ENCODE peak calls at places on chromosomes 5 and 9, in four cellular contexts. One of them, this sample, is unnamed.

GRCh38 chr9:122180633-122181032 is 20.9 kb downstream of the MORN5 start:
- DNase-seq in GM12865: no peak
- DNase-seq in foreskin fibroblast: peak
- DNase-seq in right atrium auricular region: no peak
- DNase-seq in this sample: peak

GRCh38 chr9:133107245-133107722 is 13.8 kb downstream of the RALGDS start:
- DNase-seq in foreskin fibroblast: no peak
- DNase-seq in GM12865: no peak
- DNase-seq in right atrium auricular region: no peak
- DNase-seq in this sample: no peak

GRCh38 chr5:102670224-102670836 is 84.8 kb upstream of the PAM start:
- DNase-seq in foreskin fibroblast: no peak
- DNase-seq in right atrium auricular region: no peak
- DNase-seq in GM12865: no peak
- DNase-seq in this sample: no peak

GRCh38 chr9:86202338-86202882 is 57.0 kb downstream of the C9orf153 start:
- DNase-seq in foreskin fibroblast: peak
- DNase-seq in GM12865: peak
- DNase-seq in right atrium auricular region: no peak
- DNase-seq in this sample: peak

GRCh38 chr9:94920439-94920951 is 194.0 kb downstream of the AOPEP start:
- DNase-seq in GM12865: no peak
- DNase-seq in foreskin fibroblast: peak
- DNase-seq in right atrium auricular region: peak
- DNase-seq in this sample: no peak

GRCh38 chr9:126428524-126429175 is 102.0 kb downstream of the MVB12B start:
- DNase-seq in foreskin fibroblast: no peak
- DNase-seq in GM12865: no peak
- DNase-seq in right atrium auricular region: no peak
- DNase-seq in this sample: no peak

GRCh38 chr5:138955013-138955660 is 80.0 kb upstream of the LRRTM2 start:
- DNase-seq in GM12865: no peak
- DNase-seq in right atrium auricular region: no peak
- DNase-seq in foreskin fibroblast: no peak
- DNase-seq in this sample: no peak

GRCh38 chr9:5628183-5628529 is 751 bp upstream of the RIC1 start:
- DNase-seq in right atrium auricular region: no peak
- DNase-seq in foreskin fibroblast: no peak
- DNase-seq in GM12865: no peak
- DNase-seq in this sample: no peak

GRCh38 chr5:149517461-149518122 is 33.6 kb downstream of the CSNK1A1 start:
- DNase-seq in right atrium auricular region: no peak
- DNase-seq in GM12865: no peak
- DNase-seq in foreskin fibroblast: no peak
- DNase-seq in this sample: no peak

GRCh38 chr5:174720612-174721521 is 3.5 kb upstream of the MSX2 start:
- DNase-seq in right atrium auricular region: no peak
- DNase-seq in GM12865: no peak
- DNase-seq in foreskin fibroblast: no peak
- DNase-seq in this sample: no peak

GRCh38 chr5:158489207-158489532 is 610.5 kb downstream of the EBF1 start:
- DNase-seq in right atrium auricular region: no peak
- DNase-seq in GM12865: no peak
- DNase-seq in foreskin fibroblast: no peak
- DNase-seq in this sample: no peak

GRCh38 chr5:9898319-9898718 is 268.2 kb upstream of the TAS2R1 start:
- DNase-seq in foreskin fibroblast: peak
- DNase-seq in GM12865: peak
- DNase-seq in right atrium auricular region: no peak
- DNase-seq in this sample: no peak

GRCh38 chr5:149771216-149771973 is 41.3 kb downstream of the PPARGC1B start:
- DNase-seq in GM12865: no peak
- DNase-seq in right atrium auricular region: no peak
- DNase-seq in foreskin fibroblast: no peak
- DNase-seq in this sample: no peak

DNA sequence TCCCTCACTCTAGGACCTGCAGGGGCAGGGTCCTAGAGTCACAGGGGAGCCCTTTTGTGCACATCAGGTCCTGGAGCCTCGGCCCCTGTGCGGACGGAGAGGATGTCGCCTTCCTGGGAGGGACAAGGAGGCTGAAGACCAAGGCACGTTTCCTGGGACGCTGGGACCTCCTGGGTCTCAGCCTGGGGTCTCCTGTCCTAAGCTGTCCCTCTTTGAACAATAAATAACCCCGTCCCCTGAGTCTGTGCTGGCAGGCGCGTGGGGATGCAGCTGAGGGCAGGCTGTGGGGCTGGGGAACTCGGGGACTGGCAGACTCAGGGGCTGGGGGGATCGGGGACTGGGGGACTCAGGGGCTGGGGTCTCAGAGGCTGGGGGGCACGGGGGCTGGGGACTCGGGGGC is 31.1 kb downstream of the PAEP start:
- DNase-seq in GM12865: no peak
- DNase-seq in foreskin fibroblast: no peak
- DNase-seq in right atrium auricular region: no peak
- DNase-seq in this sample: no peak
- TF ChIP-seq CTCF in GM12865: no peak
- TF ChIP-seq CTCF in foreskin fibroblast: no peak
- TF ChIP-seq CTCF in right atrium auricular region: no peak
- TF ChIP-seq CTCF in this sample: no peak

GRCh38 chr5:225334-225733 is 7.2 kb downstream of the SDHA start:
- DNase-seq in right atrium auricular region: no peak
- DNase-seq in GM12865: no peak
- DNase-seq in foreskin fibroblast: no peak
- DNase-seq in this sample: no peak

GRCh38 chr5:220008-220407 is 1.9 kb downstream of the SDHA start:
- DNase-seq in GM12865: peak
- DNase-seq in right atrium auricular region: no peak
- DNase-seq in foreskin fibroblast: no peak
- DNase-seq in this sample: no peak

GRCh38 chr5:219492-219891 is 1.4 kb downstream of the SDHA start:
- DNase-seq in GM12865: peak
- DNase-seq in right atrium auricular region: no peak
- DNase-seq in foreskin fibroblast: peak
- DNase-seq in this sample: peak

GRCh38 chr5:228886-229285 is 10.8 kb downstream of the SDHA start:
- DNase-seq in foreskin fibroblast: no peak
- DNase-seq in GM12865: no peak
- DNase-seq in right atrium auricular region: no peak
- DNase-seq in this sample: no peak

DNA sequence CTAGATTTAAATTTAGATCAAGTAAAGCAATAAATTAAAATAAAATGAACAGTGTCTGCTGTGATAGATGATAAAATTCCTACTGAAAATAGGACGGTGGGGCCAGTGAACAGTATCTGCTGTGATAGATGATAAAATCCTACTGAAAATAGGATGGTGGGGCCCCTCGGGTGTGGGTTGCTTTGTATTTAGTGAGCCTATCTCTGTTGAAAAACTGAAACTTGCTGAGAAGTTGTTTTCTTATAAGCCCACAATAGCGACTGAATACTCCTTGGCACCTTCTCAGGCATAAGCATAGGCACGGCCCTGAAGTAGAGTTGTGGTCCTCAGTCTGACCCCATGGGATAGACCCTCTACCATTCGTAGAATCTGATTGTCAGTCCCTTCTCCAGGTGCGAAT is 5.7 kb downstream of the SDHA start:
- DNase-seq in right atrium auricular region: no peak
- DNase-seq in foreskin fibroblast: no peak
- DNase-seq in GM12865: no peak
- DNase-seq in this sample: no peak
- H3K4me3 ChIP-seq in right atrium auricular region: no peak
- H3K4me3 ChIP-seq in foreskin fibroblast: no peak
- H3K4me3 ChIP-seq in GM12865: no peak
- H3K4me3 ChIP-seq in this sample: no peak

GRCh38 chr9:76475691-76476090 is 16.7 kb downstream of the GCNT1 start:
- DNase-seq in GM12865: no peak
- DNase-seq in foreskin fibroblast: no peak
- DNase-seq in right atrium auricular region: no peak
- DNase-seq in this sample: no peak
- TF ChIP-seq CTCF in GM12865: no peak
- TF ChIP-seq CTCF in foreskin fibroblast: no peak
- TF ChIP-seq CTCF in right atrium auricular region: no peak
- TF ChIP-seq CTCF in this sample: no peak

DNA sequence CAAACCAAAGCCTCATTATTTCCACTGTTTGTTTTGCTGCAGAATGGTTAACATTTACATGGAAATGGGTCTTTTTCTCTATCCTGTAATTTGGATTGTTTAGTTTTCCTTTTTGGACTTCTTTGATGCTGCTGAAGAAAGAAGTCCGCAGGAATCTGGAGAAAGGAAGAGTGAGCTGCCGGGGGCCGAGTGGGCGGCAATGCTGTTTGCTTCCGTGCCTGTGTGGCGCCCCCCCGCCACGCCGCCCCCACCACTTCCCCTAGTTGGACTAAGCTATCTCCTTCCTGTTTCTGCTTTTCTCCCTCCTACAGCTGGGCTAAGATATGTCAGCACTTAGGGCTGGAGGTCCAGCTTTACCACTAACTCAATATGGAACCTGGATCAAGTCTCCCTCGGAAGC is 39.7 kb downstream of the ACTL7B start:
- DNase-seq in right atrium auricular region: no peak
- DNase-seq in GM12865: no peak
- DNase-seq in foreskin fibroblast: no peak
- DNase-seq in this sample: no peak
- H3K4me3 ChIP-seq in right atrium auricular region: no peak
- H3K4me3 ChIP-seq in GM12865: no peak
- H3K4me3 ChIP-seq in foreskin fibroblast: no peak
- H3K4me3 ChIP-seq in this sample: no peak

GRCh38 chr9:117624106-117624505 is 80.1 kb upstream of the TLR4 start:
- DNase-seq in foreskin fibroblast: no peak
- DNase-seq in right atrium auricular region: no peak
- DNase-seq in GM12865: no peak
- DNase-seq in this sample: no peak

GRCh38 chr9:117625154-117625553 is 79.0 kb upstream of the TLR4 start:
- DNase-seq in foreskin fibroblast: no peak
- DNase-seq in right atrium auricular region: no peak
- DNase-seq in GM12865: no peak
- DNase-seq in this sample: no peak

GRCh38 chr9:117616436-117616835 is 87.8 kb upstream of the TLR4 start:
- DNase-seq in GM12865: no peak
- DNase-seq in right atrium auricular region: no peak
- DNase-seq in foreskin fibroblast: no peak
- DNase-seq in this sample: no peak

DNA sequence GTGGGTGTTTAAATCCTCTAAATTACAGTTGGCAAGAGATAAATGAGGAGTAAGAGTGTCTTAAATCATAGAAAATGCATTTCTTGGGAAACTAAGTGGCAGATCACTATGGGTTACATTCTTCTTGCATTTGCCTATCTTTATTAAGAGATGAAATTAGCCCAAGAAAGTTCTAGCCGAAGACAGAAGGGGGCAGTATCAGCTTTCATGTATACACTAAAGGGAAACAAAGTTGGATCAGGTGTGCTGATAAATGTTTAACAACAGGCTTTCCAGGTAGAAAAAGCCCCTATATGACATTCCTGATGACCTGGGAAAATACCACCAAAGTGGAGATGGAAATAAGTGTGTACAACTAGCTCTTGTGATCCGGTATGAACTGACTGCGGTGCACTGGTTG is 81.9 kb upstream of the TLR4 start:
- DNase-seq in right atrium auricular region: no peak
- DNase-seq in GM12865: no peak
- DNase-seq in foreskin fibroblast: no peak
- DNase-seq in this sample: no peak
- TF ChIP-seq CTCF in right atrium auricular region: no peak
- TF ChIP-seq CTCF in GM12865: no peak
- TF ChIP-seq CTCF in foreskin fibroblast: no peak
- TF ChIP-seq CTCF in this sample: no peak

DNA sequence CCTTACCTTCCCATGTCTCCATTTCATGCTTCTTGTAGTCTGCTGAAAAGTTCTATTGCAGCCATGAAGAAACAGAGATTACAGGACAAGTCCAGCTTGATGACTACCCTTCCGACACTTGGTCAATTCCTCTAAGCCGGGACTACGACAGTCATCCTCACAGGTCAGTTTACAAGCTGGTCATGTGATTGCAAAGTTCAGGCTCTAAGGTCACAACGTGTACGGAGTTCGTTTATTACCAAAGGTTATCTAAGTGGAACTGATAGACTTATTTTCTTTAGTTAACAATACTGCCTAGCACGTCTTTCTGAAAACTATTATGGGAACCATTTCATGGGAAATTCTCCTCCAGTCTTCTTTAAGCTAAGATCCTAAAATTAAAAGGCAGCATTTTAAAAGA is 88.5 kb upstream of the NR5A1 start:
- DNase-seq in foreskin fibroblast: no peak
- DNase-seq in right atrium auricular region: no peak
- DNase-seq in GM12865: no peak
- DNase-seq in this sample: no peak
- H3K4me3 ChIP-seq in foreskin fibroblast: no peak
- H3K4me3 ChIP-seq in right atrium auricular region: no peak
- H3K4me3 ChIP-seq in GM12865: no peak
- H3K4me3 ChIP-seq in this sample: no peak

DNA sequence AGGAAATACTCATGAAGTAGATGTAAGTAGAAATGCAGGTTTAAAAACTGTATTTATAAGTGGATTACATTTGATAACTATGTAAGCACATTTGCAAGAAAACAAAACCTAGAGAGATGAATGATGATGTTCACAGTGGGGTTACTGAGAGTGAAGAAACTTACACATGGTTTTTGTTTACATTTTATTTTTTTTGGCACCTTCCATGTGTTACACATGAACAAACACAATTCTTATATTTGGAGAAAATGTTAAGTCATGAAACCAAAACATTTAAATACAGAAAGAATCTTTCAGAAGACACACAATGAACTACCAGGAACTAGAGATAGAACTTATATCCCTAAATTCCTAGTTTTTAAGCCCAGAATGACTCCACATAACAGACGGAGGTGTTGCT is 51.5 kb upstream of the SPATA31E1 start:
- DNase-seq in GM12865: no peak
- DNase-seq in foreskin fibroblast: no peak
- DNase-seq in right atrium auricular region: no peak
- DNase-seq in this sample: no peak
- TF ChIP-seq CTCF in GM12865: no peak
- TF ChIP-seq CTCF in foreskin fibroblast: no peak
- TF ChIP-seq CTCF in right atrium auricular region: no peak
- TF ChIP-seq CTCF in this sample: no peak

This sample was measured in AG04449.